ENCODE peak calls at places on chromosomes 7 and 10, in four cellular contexts. One of them, this sample, is unnamed.

GRCh38 chr10:88244781-88245350 is 338.3 kb downstream of the RNLS start:
- DNase-seq in HepG2: no peak
- DNase-seq in WTC11: no peak
- DNase-seq in K562: no peak
- DNase-seq in this sample: no peak

GRCh38 chr7:11193131-11193867 is 219.6 kb downstream of the PHF14 start:
- DNase-seq in HepG2: peak
- DNase-seq in K562: no peak
- DNase-seq in WTC11: peak
- DNase-seq in this sample: no peak

GRCh38 chr7:68694656-68695055 is 903.6 kb upstream of the AUTS2 start:
- DNase-seq in K562: no peak
- DNase-seq in WTC11: no peak
- DNase-seq in HepG2: no peak
- DNase-seq in this sample: no peak

GRCh38 chr7:31066516-31067130 is 14.5 kb downstream of the ADCYAP1R1 start:
- DNase-seq in HepG2: no peak
- DNase-seq in K562: no peak
- DNase-seq in WTC11: no peak
- DNase-seq in this sample: no peak

GRCh38 chr7:129055861-129056464 is 1.1 kb upstream of the TNPO3 start:
- DNase-seq in HepG2: no peak
- DNase-seq in K562: no peak
- DNase-seq in WTC11: no peak
- DNase-seq in this sample: no peak

GRCh38 chr10:112615269-112615668 is 168.3 kb downstream of the VTI1A start:
- DNase-seq in K562: no peak
- DNase-seq in HepG2: no peak
- DNase-seq in WTC11: no peak
- DNase-seq in this sample: no peak

GRCh38 chr7:16091951-16092350 is 329.4 kb downstream of the CRPPA start:
- DNase-seq in HepG2: no peak
- DNase-seq in WTC11: no peak
- DNase-seq in K562: no peak
- DNase-seq in this sample: no peak

GRCh38 chr10:33883881-33884280 is 549.4 kb upstream of the NRP1 start:
- DNase-seq in WTC11: no peak
- DNase-seq in K562: no peak
- DNase-seq in HepG2: no peak
- DNase-seq in this sample: no peak

GRCh38 chr7:24828871-24829661 is 71.8 kb upstream of the GSDME start:
- DNase-seq in K562: no peak
- DNase-seq in WTC11: no peak
- DNase-seq in HepG2: no peak
- DNase-seq in this sample: no peak

GRCh38 chr7:73799282-73800141 is 29.4 kb upstream of the CLDN3 start:
- DNase-seq in K562: no peak
- DNase-seq in WTC11: no peak
- DNase-seq in HepG2: peak
- DNase-seq in this sample: peak

GRCh38 chr7:101537205-101537604 is 91.9 kb downstream of the MYL10 start:
- DNase-seq in HepG2: peak
- DNase-seq in WTC11: no peak
- DNase-seq in K562: no peak
- DNase-seq in this sample: no peak

GRCh38 chr10:62121197-62121550 is 147.5 kb downstream of the RTKN2 start:
- DNase-seq in HepG2: no peak
- DNase-seq in K562: no peak
- DNase-seq in WTC11: no peak
- DNase-seq in this sample: no peak

GRCh38 chr7:158953912-158954311 is 97.6 kb downstream of the DYNC2I1 start:
- DNase-seq in WTC11: no peak
- DNase-seq in K562: no peak
- DNase-seq in HepG2: no peak
- DNase-seq in this sample: no peak

GRCh38 chr7:116400526-116400925 is 99.0 kb upstream of the CAV2 start:
- DNase-seq in K562: no peak
- DNase-seq in HepG2: no peak
- DNase-seq in WTC11: no peak
- DNase-seq in this sample: no peak

GRCh38 chr7:48154792-48155413 is 16.4 kb upstream of the ABCA13 start:
- DNase-seq in K562: peak
- DNase-seq in WTC11: peak
- DNase-seq in HepG2: peak
- DNase-seq in this sample: peak

GRCh38 chr10:132383026-132383565 is 13.9 kb upstream of the PWWP2B start:
- DNase-seq in HepG2: no peak
- DNase-seq in WTC11: no peak
- DNase-seq in K562: no peak
- DNase-seq in this sample: no peak

GRCh38 chr10:125538947-125539649 is 143.9 kb downstream of the TEX36 start:
- DNase-seq in K562: no peak
- DNase-seq in WTC11: no peak
- DNase-seq in HepG2: no peak
- DNase-seq in this sample: peak

GRCh38 chr7:155979566-155979965 is 167.3 kb upstream of the SHH start:
- DNase-seq in WTC11: no peak
- DNase-seq in HepG2: no peak
- DNase-seq in K562: no peak
- DNase-seq in this sample: no peak

GRCh38 chr10:70809726-70810125 is 6.0 kb upstream of the SGPL1 start:
- DNase-seq in WTC11: no peak
- DNase-seq in HepG2: no peak
- DNase-seq in K562: no peak
- DNase-seq in this sample: no peak

GRCh38 chr7:104962781-104963180 is 51.2 kb upstream of the KMT2E start:
- DNase-seq in HepG2: no peak
- DNase-seq in WTC11: no peak
- DNase-seq in K562: no peak
- DNase-seq in this sample: no peak

GRCh38 chr10:50552308-50552707 is 71.4 kb downstream of the SGMS1 start:
- DNase-seq in K562: no peak
- DNase-seq in HepG2: no peak
- DNase-seq in WTC11: no peak
- DNase-seq in this sample: no peak

GRCh38 chr10:26527018-26527417 is 88.9 kb downstream of the APBB1IP start:
- DNase-seq in HepG2: no peak
- DNase-seq in WTC11: no peak
- DNase-seq in K562: no peak
- DNase-seq in this sample: no peak

GRCh38 chr10:80462986-80463741 is 9.1 kb downstream of the TSPAN14 start:
- DNase-seq in HepG2: no peak
- DNase-seq in WTC11: no peak
- DNase-seq in K562: no peak
- DNase-seq in this sample: no peak

GRCh38 chr10:127417686-127418415 is 131.3 kb upstream of the NPS start:
- DNase-seq in WTC11: no peak
- DNase-seq in HepG2: no peak
- DNase-seq in K562: no peak
- DNase-seq in this sample: no peak

GRCh38 chr7:109259151-109259550 is 689.5 kb downstream of the DNAJB9 start:
- DNase-seq in WTC11: no peak
- DNase-seq in HepG2: no peak
- DNase-seq in K562: no peak
- DNase-seq in this sample: no peak

GRCh38 chr7:118863961-118864360 is 639.5 kb downstream of the ANKRD7 start:
- DNase-seq in HepG2: no peak
- DNase-seq in K562: no peak
- DNase-seq in WTC11: no peak
- DNase-seq in this sample: no peak

GRCh38 chr10:131474426-131474825 is 162.9 kb upstream of the TCERG1L start:
- DNase-seq in K562: no peak
- DNase-seq in HepG2: no peak
- DNase-seq in WTC11: no peak
- DNase-seq in this sample: no peak

GRCh38 chr7:47371733-47372368 is 210.1 kb downstream of the TNS3 start:
- DNase-seq in WTC11: no peak
- DNase-seq in K562: peak
- DNase-seq in HepG2: no peak
- DNase-seq in this sample: peak

GRCh38 chr7:34263168-34263567 is 357.8 kb downstream of the BMPER start:
- DNase-seq in K562: no peak
- DNase-seq in WTC11: no peak
- DNase-seq in HepG2: no peak
- DNase-seq in this sample: no peak

GRCh38 chr7:34260282-34260681 is 354.9 kb downstream of the BMPER start:
- DNase-seq in HepG2: no peak
- DNase-seq in K562: no peak
- DNase-seq in WTC11: no peak
- DNase-seq in this sample: peak
- TF ChIP-seq NR3C1 in HepG2: no peak
- TF ChIP-seq NR3C1 in K562: no peak
- TF ChIP-seq NR3C1 in WTC11: no peak
- TF ChIP-seq NR3C1 in this sample: no peak

GRCh38 chr7:2105280-2105679 is 127.5 kb downstream of the MAD1L1 start:
- DNase-seq in WTC11: no peak
- DNase-seq in HepG2: no peak
- DNase-seq in K562: no peak
- DNase-seq in this sample: no peak

GRCh38 chr7:2106506-2106905 is 126.2 kb downstream of the MAD1L1 start:
- DNase-seq in HepG2: no peak
- DNase-seq in K562: no peak
- DNase-seq in WTC11: no peak
- DNase-seq in this sample: no peak

GRCh38 chr7:2107386-2108085 is 125.2 kb downstream of the MAD1L1 start:
- DNase-seq in K562: no peak
- DNase-seq in WTC11: no peak
- DNase-seq in HepG2: no peak
- DNase-seq in this sample: no peak

GRCh38 chr7:2105917-2106316 is 126.8 kb downstream of the MAD1L1 start:
- DNase-seq in K562: peak
- DNase-seq in WTC11: peak
- DNase-seq in HepG2: no peak
- DNase-seq in this sample: no peak

DNA sequence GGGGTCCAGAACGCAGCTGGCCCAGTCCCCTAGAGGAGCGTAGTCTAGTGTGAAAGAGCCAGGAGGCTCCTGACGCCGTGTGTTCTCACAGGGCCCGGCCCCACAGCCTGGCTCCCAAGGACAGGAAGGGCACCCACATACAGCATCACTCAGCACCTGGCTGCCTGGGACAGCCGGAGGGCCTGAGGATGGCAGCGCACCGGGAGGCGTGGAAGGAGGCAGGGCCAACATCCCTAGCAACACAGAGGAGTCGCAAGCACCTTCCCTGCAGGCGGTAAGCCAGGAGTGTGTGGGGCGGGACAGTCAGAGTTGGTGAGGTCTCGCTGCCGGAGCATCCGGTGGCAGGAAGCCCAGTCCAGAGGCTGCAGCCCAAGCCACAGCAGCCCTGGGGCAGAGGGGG is 125.8 kb downstream of the MAD1L1 start:
- DNase-seq in K562: no peak
- DNase-seq in WTC11: no peak
- DNase-seq in HepG2: no peak
- DNase-seq in this sample: no peak
- TF ChIP-seq NR3C1 in K562: no peak
- TF ChIP-seq NR3C1 in WTC11: no peak
- TF ChIP-seq NR3C1 in HepG2: no peak
- TF ChIP-seq NR3C1 in this sample: no peak

GRCh38 chr10:7887417-7887816 is 69.1 kb downstream of the TAF3 start:
- DNase-seq in WTC11: no peak
- DNase-seq in HepG2: no peak
- DNase-seq in K562: peak
- DNase-seq in this sample: no peak
- TF ChIP-seq NR3C1 in WTC11: no peak
- TF ChIP-seq NR3C1 in HepG2: no peak
- TF ChIP-seq NR3C1 in K562: no peak
- TF ChIP-seq NR3C1 in this sample: no peak

DNA sequence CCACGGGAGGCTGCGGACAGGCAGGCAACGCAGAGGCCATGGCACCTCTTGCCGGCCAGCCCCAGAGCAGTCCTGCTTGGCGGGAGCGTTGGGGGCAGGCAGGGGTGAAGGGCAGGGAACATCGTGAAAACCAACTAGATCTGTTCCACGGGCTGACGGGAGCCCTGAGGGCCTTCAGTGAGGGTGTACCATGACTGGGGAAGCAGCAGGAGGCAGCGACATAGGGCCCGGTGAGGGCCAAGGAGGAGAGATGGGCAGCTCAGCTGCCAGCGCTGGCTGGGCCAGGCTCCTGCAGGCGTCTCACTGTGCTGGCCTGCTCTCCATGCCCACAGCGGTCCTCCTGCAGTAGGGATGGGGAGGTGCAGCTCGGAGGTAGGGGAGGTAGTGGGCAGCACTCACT is 196.5 kb downstream of the ELFN1 start:
- DNase-seq in K562: no peak
- DNase-seq in HepG2: no peak
- DNase-seq in WTC11: no peak
- DNase-seq in this sample: no peak
- TF ChIP-seq NR3C1 in K562: no peak
- TF ChIP-seq NR3C1 in HepG2: no peak
- TF ChIP-seq NR3C1 in WTC11: no peak
- TF ChIP-seq NR3C1 in this sample: no peak

GRCh38 chr10:24886281-24886680 is 66.1 kb downstream of the PRTFDC1 start:
- DNase-seq in HepG2: no peak
- DNase-seq in K562: no peak
- DNase-seq in WTC11: no peak
- DNase-seq in this sample: no peak

GRCh38 chr10:24885551-24885950 is 66.9 kb downstream of the PRTFDC1 start:
- DNase-seq in WTC11: no peak
- DNase-seq in K562: no peak
- DNase-seq in HepG2: no peak
- DNase-seq in this sample: no peak

GRCh38 chr10:24889636-24890035 is 62.8 kb downstream of the PRTFDC1 start:
- DNase-seq in WTC11: no peak
- DNase-seq in HepG2: no peak
- DNase-seq in K562: no peak
- DNase-seq in this sample: peak

GRCh38 chr10:24884793-24885192 is 67.6 kb downstream of the PRTFDC1 start:
- DNase-seq in HepG2: no peak
- DNase-seq in WTC11: peak
- DNase-seq in K562: no peak
- DNase-seq in this sample: no peak

GRCh38 chr10:24887855-24888231 is 64.6 kb downstream of the PRTFDC1 start:
- DNase-seq in WTC11: no peak
- DNase-seq in K562: no peak
- DNase-seq in HepG2: no peak
- DNase-seq in this sample: no peak
- TF ChIP-seq NR3C1 in WTC11: no peak
- TF ChIP-seq NR3C1 in K562: no peak
- TF ChIP-seq NR3C1 in HepG2: no peak
- TF ChIP-seq NR3C1 in this sample: no peak

DNA sequence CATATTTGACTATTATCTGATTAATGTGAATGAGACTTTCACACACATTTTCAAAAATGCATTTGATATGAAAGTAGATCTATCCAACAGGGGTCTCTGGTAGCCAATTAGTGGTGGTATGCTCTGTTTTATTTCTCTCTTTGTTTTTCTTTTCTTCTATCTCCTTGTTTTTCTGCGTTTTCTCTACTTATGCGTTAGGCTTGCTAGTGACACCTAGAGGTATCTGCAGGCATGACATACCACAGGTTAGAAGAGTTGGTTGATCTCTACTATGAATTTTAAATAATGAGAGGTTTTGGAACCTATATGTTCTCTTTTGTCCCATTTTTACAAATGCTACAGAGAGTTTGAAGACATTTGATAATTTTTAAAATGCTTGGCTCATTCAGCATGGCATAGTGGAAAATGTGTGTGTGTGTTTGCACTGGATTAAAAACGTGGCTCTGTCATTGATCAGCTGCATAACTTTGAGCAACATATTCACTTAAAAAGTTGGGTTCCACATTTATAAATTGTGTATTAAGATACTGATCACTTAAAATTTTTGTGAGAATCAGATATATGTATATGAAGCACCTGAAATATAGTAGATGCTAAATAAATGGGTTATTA is 28.1 kb upstream of the PLXDC2 start:
- DNase-seq in K562: peak
- DNase-seq in WTC11: peak
- DNase-seq in HepG2: peak
- DNase-seq in this sample: no peak
- TF ChIP-seq NR3C1 in K562: no peak
- TF ChIP-seq NR3C1 in WTC11: no peak
- TF ChIP-seq NR3C1 in HepG2: no peak
- TF ChIP-seq NR3C1 in this sample: no peak

This sample was measured in A549.